ENCODE peak calls at places on chromosome 2, in four cellular contexts. B is epithelial cell of prostate, O is lung, V is T-helper 1 cell. U is an unnamed sample.

GRCh38 chr2:142875642-142876041 is 1.8 kb upstream of the KYNU start:
- DNase-seq in B (peak; percentile 36), O (no peak), V (no peak), U (no peak)

GRCh38 chr2:166375205-166375735 is 474 bp downstream of the SCN9A start:
- DNase-seq in B (no peak), O (no peak), V (peak; percentile 17), U (no peak)

GRCh38 chr2:99261242-99261641 is 5.8 kb upstream of the LYG2 start:
- DNase-seq in B (peak; percentile 16), O (no peak), V (no peak), U (no peak)

GRCh38 chr2:188477564-188478086 is 186.0 kb downstream of the GULP1 start:
- DNase-seq in B (no peak), O (no peak), V (no peak), U (no peak)

GRCh38 chr2:240339411-240340360 is 95.8 kb upstream of the GPC1 start:
- DNase-seq in B (no peak), O (no peak), V (no peak), U (no peak)

GRCh38 chr2:83991992-83992391 is 467.1 kb downstream of the SUCLG1 start:
- DNase-seq in B (no peak), O (no peak), V (no peak), U (no peak)

GRCh38 chr2:127179756-127180155 is 40.3 kb downstream of the CYP27C1 start:
- DNase-seq in B (no peak), O (no peak), V (no peak), U (no peak)

GRCh38 chr2:38797276-38797675 is 19.3 kb downstream of the GEMIN6 start:
- DNase-seq in B (no peak), O (no peak), V (no peak), U (no peak)

GRCh38 chr2:222672068-222672401 is 577 bp downstream of the MOGAT1 start:
- DNase-seq in B (no peak), O (no peak), V (no peak), U (no peak)

GRCh38 chr2:218229239-218229638 is 12.2 kb downstream of the ARPC2 start:
- DNase-seq in B (no peak), O (no peak), V (peak; percentile 88), U (peak; percentile 5)

GRCh38 chr2:200784215-200784614 is 27.5 kb upstream of the BZW1 start:
- DNase-seq in B (no peak), O (no peak), V (no peak), U (no peak)

GRCh38 chr2:137677466-137677865 is 286.8 kb upstream of the HNMT start:
- DNase-seq in B (no peak), O (no peak), V (no peak), U (no peak)

GRCh38 chr2:218033208-218033589 is 30.4 kb upstream of the TNS1 start:
- DNase-seq in B (no peak), O (no peak), V (no peak), U (no peak)

GRCh38 chr2:113711857-113712256 is 44.6 kb downstream of the SLC35F5 start:
- DNase-seq in B (no peak), O (no peak), V (no peak), U (peak; percentile 11)

GRCh38 chr2:179460530-179460929 is 195.9 kb upstream of the SESTD1 start:
- DNase-seq in B (peak; percentile 73), O (no peak), V (no peak), U (no peak)

GRCh38 chr2:71620851-71621251 is 167.5 kb downstream of the DYSF start:
- DNase-seq in B (no peak), O (peak; percentile 24), V (no peak), U (no peak)

GRCh38 chr2:181152221-181152620 is 171.8 kb downstream of the UBE2E3 start:
- DNase-seq in B (no peak), O (no peak), V (no peak), U (no peak)

GRCh38 chr2:240412211-240412830 is 23.1 kb upstream of the GPC1 start:
- DNase-seq in B (no peak), O (no peak), V (no peak), U (no peak)

GRCh38 chr2:232350804-232351685 is 27.5 kb upstream of the ALPP start:
- DNase-seq in B (no peak), O (no peak), V (no peak), U (no peak)

GRCh38 chr2:43405829-43406228 is 179.4 kb upstream of the ZFP36L2 start:
- DNase-seq in B (no peak), O (no peak), V (no peak), U (no peak)

GRCh38 chr2:26693287-26693849 is 846 bp downstream of the KCNK3 start:
- DNase-seq in B (no peak), O (no peak), V (no peak), U (no peak)

U was measured in SW480.